ENCODE peak calls at places on chromosomes 7 and 10, in six cellular contexts. Y is tibial artery, G is adrenal gland, M is prostate gland, F is fibroblast of pulmonary artery, J is pancreas. H is an unnamed sample.

GRCh38 chr10:97071491-97071890 is 114.3 kb downstream of the SLIT1 start:
- DNase-seq in F (no peak), G (no peak), Y (no peak), M (no peak), J (no peak), H (no peak)

GRCh38 chr7:1310936-1311335 is 78.3 kb downstream of the UNCX start:
- DNase-seq in Y (no peak), J (no peak), F (no peak), M (no peak), G (no peak), H (no peak)

GRCh38 chr10:124106241-124106905 is 13.0 kb upstream of the CHST15 start:
- DNase-seq in Y (peak; percentile 78), J (peak; percentile 64), M (peak; percentile 80), F (peak; percentile 90), G (peak; percentile 92), H (peak; percentile 88)

GRCh38 chr10:102669206-102670064 is 25.2 kb downstream of the TRIM8 start:
- DNase-seq in G (peak; percentile 73), F (no peak), M (no peak), Y (no peak), J (peak; percentile 91), H (no peak)

GRCh38 chr7:84190016-84190705 is 4.4 kb downstream of the SEMA3A start:
- DNase-seq in M (no peak), G (no peak), Y (no peak), J (no peak), F (no peak), H (peak; percentile 60)

GRCh38 chr10:72277996-72278667 is 4.4 kb downstream of the DDIT4 start:
- DNase-seq in J (no peak), G (no peak), Y (no peak), M (no peak), F (peak; percentile 49), H (no peak)

GRCh38 chr10:122882798-122883197 is 3.4 kb upstream of the FAM24B start:
- DNase-seq in J (no peak), G (no peak), F (no peak), Y (no peak), M (no peak), H (no peak)

GRCh38 chr7:1812693-1813393 is 142.8 kb downstream of the ELFN1 start:
- DNase-seq in M (no peak), F (no peak), G (no peak), J (no peak), Y (no peak), H (no peak)

GRCh38 chr7:160958-161725 is 31.2 kb upstream of the FAM20C start:
- DNase-seq in Y (no peak), G (no peak), F (no peak), M (no peak), J (no peak), H (no peak)

GRCh38 chr10:69874464-69874863 is 72.8 kb downstream of the COL13A1 start:
- DNase-seq in J (no peak), Y (no peak), F (peak; percentile 82), M (no peak), G (no peak), H (peak; percentile 80)

GRCh38 chr10:73044378-73045285 is 52.0 kb downstream of the P4HA1 start:
- DNase-seq in M (no peak), J (no peak), Y (no peak), G (no peak), F (peak; percentile 94), H (peak; percentile 96)

GRCh38 chr10:32713560-32713959 is 244.5 kb downstream of the ITGB1 start:
- DNase-seq in M (no peak), G (no peak), Y (no peak), J (no peak), F (no peak), H (no peak)

GRCh38 chr7:133829336-133829897 is 297.7 kb upstream of the LRGUK start:
- DNase-seq in Y (no peak), M (no peak), J (no peak), F (no peak), G (no peak), H (no peak)

GRCh38 chr10:88897019-88897853 is 17.2 kb downstream of the STAMBPL1 start:
- DNase-seq in G (peak; percentile 34), Y (no peak), F (no peak), J (no peak), M (no peak), H (no peak)

GRCh38 chr10:81157649-81158048 is 619.9 kb downstream of the SH2D4B start:
- DNase-seq in J (no peak), F (no peak), M (no peak), Y (no peak), G (no peak), H (no peak)

GRCh38 chr10:48981310-48981907 is 41.8 kb upstream of the LRRC18 start:
- DNase-seq in M (peak; percentile 23), Y (peak; percentile 46), J (peak; percentile 16), F (peak; percentile 43), G (peak; percentile 72), H (peak; percentile 49)

GRCh38 chr10:95327367-95327766 is 36.6 kb upstream of the PDLIM1 start:
- DNase-seq in G (peak; percentile 21), F (peak; percentile 69), M (peak; percentile 52), Y (peak; percentile 36), J (peak; percentile 26), H (peak; percentile 20)

GRCh38 chr10:17684537-17684936 is 40.6 kb downstream of the STAM start:
- DNase-seq in Y (no peak), J (no peak), G (no peak), M (no peak), F (no peak), H (no peak)
- H3K4me3 ChIP-seq in Y (no peak overlapping the region), J (no peak overlapping the region), G (no peak overlapping the region), M (no peak overlapping the region), F (no peak overlapping the region), H (no peak overlapping the region)

GRCh38 chr7:151123485-151124204 is 37.4 kb downstream of the AGAP3 start:
- DNase-seq in M (peak; percentile 91), F (peak; percentile 84), J (peak; percentile 75), Y (peak; percentile 61), G (peak; percentile 87), H (peak; percentile 77)

GRCh38 chr7:151122794-151123484 is 36.7 kb downstream of the AGAP3 start:
- DNase-seq in J (no peak), G (no peak), Y (no peak), M (no peak), F (no peak), H (no peak)

GRCh38 chr7:151124899-151125399 is 38.7 kb downstream of the AGAP3 start:
- DNase-seq in G (no peak), Y (no peak), J (no peak), F (no peak), M (no peak), H (no peak)

GRCh38 chr7:151125459-151125834 is 39.2 kb downstream of the AGAP3 start:
- DNase-seq in G (no peak), F (no peak), M (peak; percentile 65), Y (no peak), J (no peak), H (no peak)

DNA sequence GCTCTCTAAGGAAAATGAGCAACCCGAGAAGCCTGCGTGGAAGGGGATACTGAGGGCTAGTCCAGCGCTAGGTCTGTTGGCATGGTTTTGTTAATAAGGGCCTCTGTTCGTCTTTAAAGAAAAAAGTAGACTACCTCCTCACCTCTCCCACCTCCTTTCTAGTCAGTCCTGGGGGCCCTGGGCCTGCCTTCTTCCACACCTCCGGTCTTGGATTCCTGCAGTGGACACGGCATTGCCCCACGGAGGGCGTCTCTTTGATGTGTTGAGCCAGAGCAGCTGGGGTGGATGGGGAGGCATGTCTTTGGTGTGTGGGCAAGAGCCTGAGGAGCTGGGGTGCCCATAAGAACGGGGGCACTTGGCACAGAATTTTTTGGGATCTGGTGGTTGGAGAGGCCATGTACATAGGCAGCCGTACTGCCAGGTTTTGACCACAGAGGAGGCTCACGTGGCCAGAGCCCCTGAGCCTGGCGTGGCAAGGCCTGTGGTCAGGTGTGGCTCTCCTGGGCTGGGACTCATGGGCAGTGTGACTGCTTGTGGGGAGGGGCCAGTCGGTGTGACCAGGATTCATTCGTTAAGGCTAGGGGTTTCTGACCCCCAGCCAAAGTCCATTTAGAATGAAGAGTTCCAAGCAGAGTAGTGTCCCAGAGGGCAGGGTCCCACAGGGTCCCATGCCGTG is 38.1 kb downstream of the AGAP3 start:
- DNase-seq in Y (no peak), G (no peak), M (no peak), J (no peak), F (no peak), H (no peak)
- TF ChIP-seq CTCF in Y (no peak), G (no peak), M (no peak), J (peak; percentile 4), F (no peak), H (no peak)

DNA sequence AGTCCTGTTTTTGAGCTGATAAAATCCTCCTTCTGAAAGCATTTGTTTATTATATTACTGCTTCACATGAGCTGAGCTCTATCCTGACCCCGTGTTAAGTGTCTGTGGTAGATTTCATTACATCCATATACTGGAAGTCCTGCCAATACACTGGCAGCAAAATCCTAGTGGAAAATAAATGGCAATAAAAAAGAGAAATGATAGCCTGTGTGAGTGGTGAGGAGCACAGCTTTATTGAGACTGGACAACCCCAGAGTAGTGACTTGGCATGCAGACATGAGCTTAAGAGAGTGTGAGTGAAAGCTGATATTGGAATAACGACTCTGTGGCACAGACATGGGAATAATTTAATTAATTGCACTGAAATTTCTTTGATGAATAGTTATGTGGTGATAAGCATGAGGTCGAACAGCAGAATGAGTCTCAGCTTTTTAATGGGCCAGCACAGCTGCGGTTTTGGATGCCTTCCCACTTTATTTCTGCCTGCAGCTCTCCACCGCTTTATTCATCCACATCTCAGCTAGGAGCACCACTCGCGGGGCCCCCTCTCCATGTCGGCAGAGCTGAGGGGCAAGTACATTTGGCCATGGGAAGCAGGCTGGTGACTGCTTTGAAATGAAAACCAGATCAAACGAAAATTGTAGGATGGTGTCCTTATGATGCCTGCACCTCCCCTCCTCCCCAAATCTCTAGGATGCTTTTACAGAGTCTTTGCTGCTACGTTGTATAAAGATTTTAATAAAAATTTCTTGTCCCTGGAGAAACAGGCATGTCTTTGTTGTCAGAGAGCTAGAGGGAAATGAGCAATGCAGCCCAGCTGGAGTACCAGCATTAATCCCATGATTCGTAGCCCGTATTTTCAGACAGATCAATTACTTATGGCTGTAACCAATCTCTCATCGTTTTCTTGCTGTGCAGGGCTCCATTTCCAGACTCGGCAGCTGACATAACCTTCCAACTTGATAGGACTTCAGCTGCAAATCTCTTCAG is 494.3 kb downstream of the AUTS2 start:
- DNase-seq in G (no peak), J (no peak), Y (no peak), M (no peak), F (peak; percentile 25), H (peak; percentile 48)
- H3K4me3 ChIP-seq in G (no peak overlapping the region), J (no peak overlapping the region), Y (no peak overlapping the region), M (no peak overlapping the region), F (no peak overlapping the region), H (no peak overlapping the region)

DNA sequence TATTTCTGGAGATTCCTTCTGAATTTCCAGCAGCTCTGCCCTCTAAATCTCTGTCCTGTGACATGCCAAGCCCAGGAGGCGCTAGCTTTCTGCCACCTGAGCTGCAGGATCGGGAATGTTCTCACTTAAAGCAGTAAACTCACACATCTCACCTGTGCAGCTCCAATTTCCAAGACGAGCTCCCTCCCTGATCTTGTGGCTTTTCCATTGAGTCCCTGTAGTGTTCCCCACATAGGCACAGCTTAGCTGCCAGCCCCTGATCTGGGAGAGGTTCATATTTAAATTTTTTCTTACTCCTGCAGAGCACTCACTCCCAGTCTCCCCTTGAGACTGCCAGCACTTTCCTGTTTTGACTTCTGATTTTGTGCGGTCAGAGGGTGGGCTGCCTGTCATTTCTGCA is 479.3 kb downstream of the GLRX3 start:
- DNase-seq in J (no peak), Y (no peak), M (no peak), G (no peak), F (no peak), H (no peak)
- TF ChIP-seq CTCF in J (no peak), Y (no peak), M (no peak), G (no peak), F (no peak), H (no peak)

H was measured in fibroblast of the aortic adventitia.